ENCODE peak calls at places on chromosomes 13 and 19, in five cellular contexts. Q is GM12878, R is K562, J is HepG2, I is SK-N-SH. C is an unnamed sample.

GRCh38 chr13:102870677-102871415 is 25.0 kb downstream of the ERCC5 start:
- DNase-seq in R (peak; percentile 58), J (peak; percentile 39), I (peak; percentile 79), Q (no peak), C (peak; percentile 53)

GRCh38 chr13:23558675-23559536 is 11.3 kb upstream of the TNFRSF19 start:
- DNase-seq in Q (no peak), R (peak; percentile 5), J (peak; percentile 97), I (peak; percentile 31), C (peak; percentile 89)

GRCh38 chr13:48159436-48160225 is 64.7 kb upstream of the MED4 start:
- DNase-seq in J (no peak), R (no peak), I (no peak), Q (no peak), C (no peak)

GRCh38 chr19:37077615-37077928 is 661 bp upstream of the ZNF420 start:
- DNase-seq in I (no peak), R (no peak), J (peak; percentile 3), Q (no peak), C (no peak)

GRCh38 chr19:2095338-2095938 is 688 bp downstream of the MOB3A start:
- DNase-seq in Q (no peak), J (no peak), R (peak; percentile 16), I (no peak), C (no peak)

GRCh38 chr13:76579701-76580100 is 306.5 kb downstream of the KCTD12 start:
- DNase-seq in Q (no peak), I (no peak), J (no peak), R (no peak), C (no peak)

GRCh38 chr19:17762505-17763229 is 11.4 kb downstream of the FCHO1 start:
- DNase-seq in R (peak; percentile 83), J (peak; percentile 59), Q (no peak), I (peak; percentile 87), C (peak; percentile 63)

GRCh38 chr13:90890435-90890834 is 457.1 kb upstream of the MIR17HG start:
- DNase-seq in J (no peak), I (no peak), Q (no peak), R (no peak), C (no peak)

GRCh38 chr13:81106348-81106747 is 765.4 kb upstream of the SPRY2 start:
- DNase-seq in Q (no peak), R (no peak), I (no peak), J (peak; percentile 72), C (no peak)

GRCh38 chr13:44147648-44148047 is 226.0 kb upstream of the SERP2 start:
- DNase-seq in Q (no peak), J (no peak), I (no peak), R (no peak), C (no peak)

GRCh38 chr13:42327725-42328124 is 55.8 kb downstream of the AKAP11 start:
- DNase-seq in R (no peak), I (no peak), J (no peak), Q (no peak), C (no peak)

GRCh38 chr13:28865312-28865711 is 45.2 kb downstream of the MTUS2 start:
- DNase-seq in R (no peak), J (no peak), Q (no peak), I (no peak), C (no peak)

DNA sequence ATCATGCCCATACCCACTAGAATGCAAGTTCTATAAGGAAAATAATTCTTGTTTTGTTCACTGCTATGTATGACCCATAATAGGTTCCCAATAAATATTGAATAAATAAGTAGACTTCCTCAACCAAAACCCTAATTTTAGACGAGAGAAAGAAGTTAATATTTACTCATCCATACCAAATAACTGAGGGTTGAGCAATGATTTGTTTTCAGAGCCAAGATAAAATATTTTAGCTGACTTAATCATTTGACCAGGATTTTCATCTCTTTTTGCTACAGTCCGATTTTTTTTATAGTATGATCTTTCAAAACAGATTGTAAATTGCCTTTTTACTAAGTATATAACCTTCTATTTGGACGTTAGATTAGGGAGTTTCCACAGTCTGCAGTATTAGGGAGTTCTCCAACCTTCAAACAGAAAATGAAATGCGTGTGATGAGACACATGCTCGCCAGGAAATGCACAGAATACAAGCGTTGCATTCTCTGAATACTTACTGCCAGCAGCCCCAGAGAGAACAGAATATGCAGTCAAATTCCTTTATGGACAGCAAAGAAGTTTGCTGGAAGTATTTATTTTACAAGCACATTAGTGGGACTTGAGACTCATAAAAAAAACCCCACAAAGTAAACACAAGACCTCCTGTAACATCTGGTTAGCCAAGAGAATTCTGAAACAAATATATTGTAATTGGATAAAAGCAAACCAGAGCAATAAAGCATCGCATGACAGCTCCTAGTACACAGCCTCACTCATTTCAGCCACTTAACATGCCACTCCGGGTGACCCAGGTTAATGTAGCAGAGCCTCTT is 230.0 kb downstream of the MYO16 start:
- DNase-seq in I (no peak), R (no peak), J (no peak), Q (no peak), C (no peak)
- TF ChIP-seq REST in I (no peak), R (no peak), J (no peak), Q (no peak), C (no peak)

GRCh38 chr13:37348916-37349653 is 243.6 kb upstream of the CSNK1A1L start:
- DNase-seq in R (no peak), Q (no peak), J (no peak), I (no peak), C (no peak)
- TF ChIP-seq POLR2AphosphoS5 in R (no peak), Q (no peak), J (no peak), I (no peak), C (no peak)

GRCh38 chr13:25233861-25234260 is 53.4 kb downstream of the MTMR6 start:
- DNase-seq in Q (no peak), R (no peak), I (no peak), J (no peak), C (no peak)

GRCh38 chr13:25227690-25228089 is 55.6 kb upstream of the AMER2 start:
- DNase-seq in Q (no peak), R (no peak), J (no peak), I (no peak), C (no peak)

GRCh38 chr13:25231537-25231936 is 55.8 kb downstream of the MTMR6 start:
- DNase-seq in J (no peak), Q (no peak), I (no peak), R (peak; percentile 12), C (no peak)

GRCh38 chr13:25237083-25237482 is 50.2 kb downstream of the MTMR6 start:
- DNase-seq in J (no peak), Q (no peak), R (no peak), I (no peak), C (no peak)

DNA sequence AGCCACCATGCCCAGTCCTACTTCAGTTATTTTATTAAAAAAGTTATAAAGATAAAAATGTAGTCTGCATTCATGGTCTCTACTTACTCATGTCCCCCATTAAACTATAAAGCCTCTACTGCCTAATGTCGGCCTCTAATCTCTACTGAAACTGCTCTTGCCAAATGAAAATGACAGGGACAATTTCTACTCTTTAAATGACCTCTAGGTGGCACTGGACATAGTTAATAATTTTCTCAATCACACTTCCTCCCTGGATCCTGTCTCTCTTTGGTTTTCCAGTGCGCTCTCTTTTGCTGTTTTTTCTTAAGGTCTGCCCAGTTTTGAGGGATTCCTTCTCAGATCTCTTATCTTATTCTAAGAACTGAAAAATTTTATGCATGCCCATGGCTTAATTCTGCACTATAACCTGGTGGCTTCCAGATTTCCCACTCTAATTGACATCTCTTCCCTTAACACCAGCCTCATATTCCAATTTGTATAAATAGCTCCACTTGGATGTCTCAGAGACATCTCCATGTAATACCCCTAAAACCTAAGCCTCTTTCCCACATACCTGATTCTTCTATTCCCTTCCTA is 54.3 kb downstream of the MTMR6 start:
- DNase-seq in J (peak; percentile 41), I (peak; percentile 55), R (peak; percentile 34), Q (no peak), C (peak; percentile 6)
- TF ChIP-seq GABPA in J (no peak), I (no peak), R (no peak), Q (no peak), C (no peak)

GRCh38 chr19:49808762-49809154 is 4.3 kb downstream of the FUZ start:
- DNase-seq in Q (no peak), I (peak; percentile 99), J (peak; percentile 59), R (peak; percentile 92), C (no peak)
- TF ChIP-seq REST in Q (no peak), I (no peak), J (no peak), R (no peak), C (no peak)

C was measured in HL-60.